ENCODE peak calls at places on chromosomes 2 and 18, in ten cellular contexts. One of them, this sample, is unnamed.

GRCh38 chr2:72012886-72013574 is 134.6 kb downstream of the CYP26B1 start:
- DNase-seq in transverse colon: no peak
- DNase-seq in endothelial cell of umbilical vein: no peak
- DNase-seq in stomach: peak; percentile 17
- DNase-seq in suprapubic skin: peak; percentile 48
- DNase-seq in K562: no peak
- DNase-seq in esophagus muscularis mucosa: no peak
- DNase-seq in SK-N-SH: peak; percentile 67
- DNase-seq in breast epithelium: no peak
- DNase-seq in GM12878: no peak
- DNase-seq in this sample: no peak

GRCh38 chr18:13549879-13550231 is 176.5 kb downstream of the FAM210A start:
- DNase-seq in transverse colon: no peak
- DNase-seq in endothelial cell of umbilical vein: no peak
- DNase-seq in stomach: no peak
- DNase-seq in suprapubic skin: no peak
- DNase-seq in K562: no peak
- DNase-seq in esophagus muscularis mucosa: no peak
- DNase-seq in SK-N-SH: no peak
- DNase-seq in breast epithelium: no peak
- DNase-seq in GM12878: no peak
- DNase-seq in this sample: no peak

GRCh38 chr2:227610123-227610522 is 4.5 kb downstream of the SCYGR3 start:
- DNase-seq in transverse colon: no peak
- DNase-seq in endothelial cell of umbilical vein: no peak
- DNase-seq in stomach: no peak
- DNase-seq in suprapubic skin: no peak
- DNase-seq in K562: no peak
- DNase-seq in esophagus muscularis mucosa: no peak
- DNase-seq in SK-N-SH: no peak
- DNase-seq in breast epithelium: no peak
- DNase-seq in GM12878: no peak
- DNase-seq in this sample: no peak

GRCh38 chr2:18067980-18068379 is 189.5 kb downstream of the KCNS3 start:
- DNase-seq in transverse colon: no peak
- DNase-seq in endothelial cell of umbilical vein: no peak
- DNase-seq in stomach: no peak
- DNase-seq in suprapubic skin: no peak
- DNase-seq in K562: no peak
- DNase-seq in esophagus muscularis mucosa: no peak
- DNase-seq in SK-N-SH: peak; percentile 11
- DNase-seq in breast epithelium: no peak
- DNase-seq in GM12878: no peak
- DNase-seq in this sample: no peak

GRCh38 chr2:96895032-96895708 is 25.3 kb upstream of the SEMA4C start:
- DNase-seq in transverse colon: no peak
- DNase-seq in endothelial cell of umbilical vein: no peak
- DNase-seq in stomach: no peak
- DNase-seq in suprapubic skin: no peak
- DNase-seq in K562: peak; percentile 76
- DNase-seq in esophagus muscularis mucosa: no peak
- DNase-seq in SK-N-SH: no peak
- DNase-seq in breast epithelium: no peak
- DNase-seq in GM12878: no peak
- DNase-seq in this sample: no peak

GRCh38 chr2:184517402-184517801 is 80.9 kb upstream of the ZNF804A start:
- DNase-seq in transverse colon: no peak
- DNase-seq in endothelial cell of umbilical vein: no peak
- DNase-seq in stomach: no peak
- DNase-seq in suprapubic skin: no peak
- DNase-seq in K562: no peak
- DNase-seq in esophagus muscularis mucosa: no peak
- DNase-seq in SK-N-SH: no peak
- DNase-seq in breast epithelium: no peak
- DNase-seq in GM12878: no peak
- DNase-seq in this sample: no peak

GRCh38 chr2:54850171-54851122 is 127.0 kb downstream of the EML6 start:
- DNase-seq in transverse colon: no peak
- DNase-seq in endothelial cell of umbilical vein: no peak
- DNase-seq in stomach: no peak
- DNase-seq in suprapubic skin: no peak
- DNase-seq in K562: no peak
- DNase-seq in esophagus muscularis mucosa: no peak
- DNase-seq in SK-N-SH: no peak
- DNase-seq in breast epithelium: no peak
- DNase-seq in GM12878: no peak
- DNase-seq in this sample: no peak

GRCh38 chr2:102251042-102251848 is 60.1 kb upstream of the IL1RL1 start:
- DNase-seq in transverse colon: peak; percentile 73
- DNase-seq in endothelial cell of umbilical vein: peak; percentile 23
- DNase-seq in stomach: peak; percentile 56
- DNase-seq in suprapubic skin: peak; percentile 80
- DNase-seq in K562: peak; percentile 25
- DNase-seq in esophagus muscularis mucosa: no peak
- DNase-seq in SK-N-SH: peak; percentile 45
- DNase-seq in breast epithelium: no peak
- DNase-seq in GM12878: no peak
- DNase-seq in this sample: no peak

GRCh38 chr2:175003875-175004729 is 1.1 kb downstream of the CHN1 start:
- DNase-seq in transverse colon: no peak
- DNase-seq in endothelial cell of umbilical vein: peak; percentile 55
- DNase-seq in stomach: no peak
- DNase-seq in suprapubic skin: no peak
- DNase-seq in K562: no peak
- DNase-seq in esophagus muscularis mucosa: no peak
- DNase-seq in SK-N-SH: no peak
- DNase-seq in breast epithelium: no peak
- DNase-seq in GM12878: no peak
- DNase-seq in this sample: no peak

GRCh38 chr18:50297621-50298442 is 10.3 kb upstream of the CXXC1 start:
- DNase-seq in transverse colon: peak; percentile 88
- DNase-seq in endothelial cell of umbilical vein: peak; percentile 62
- DNase-seq in stomach: peak; percentile 81
- DNase-seq in suprapubic skin: peak; percentile 86
- DNase-seq in K562: no peak
- DNase-seq in esophagus muscularis mucosa: no peak
- DNase-seq in SK-N-SH: peak; percentile 89
- DNase-seq in breast epithelium: peak; percentile 48
- DNase-seq in GM12878: peak; percentile 69
- DNase-seq in this sample: no peak

GRCh38 chr2:232880764-232881351 is 10.8 kb downstream of the SNORC start:
- DNase-seq in transverse colon: no peak
- DNase-seq in endothelial cell of umbilical vein: no peak
- DNase-seq in stomach: no peak
- DNase-seq in suprapubic skin: peak; percentile 44
- DNase-seq in K562: no peak
- DNase-seq in esophagus muscularis mucosa: no peak
- DNase-seq in SK-N-SH: peak; percentile 14
- DNase-seq in breast epithelium: no peak
- DNase-seq in GM12878: no peak
- DNase-seq in this sample: no peak

GRCh38 chr2:162072976-162073775 is 839 bp downstream of the DPP4 start:
- DNase-seq in transverse colon: peak; percentile 14
- DNase-seq in endothelial cell of umbilical vein: peak; percentile 36
- DNase-seq in stomach: no peak
- DNase-seq in suprapubic skin: no peak
- DNase-seq in K562: no peak
- DNase-seq in esophagus muscularis mucosa: no peak
- DNase-seq in SK-N-SH: peak; percentile 10
- DNase-seq in breast epithelium: no peak
- DNase-seq in GM12878: no peak
- DNase-seq in this sample: peak; percentile 11

GRCh38 chr18:8629602-8630001 is 20.4 kb downstream of the RAB12 start:
- DNase-seq in transverse colon: no peak
- DNase-seq in endothelial cell of umbilical vein: no peak
- DNase-seq in stomach: no peak
- DNase-seq in suprapubic skin: no peak
- DNase-seq in K562: no peak
- DNase-seq in esophagus muscularis mucosa: no peak
- DNase-seq in SK-N-SH: no peak
- DNase-seq in breast epithelium: no peak
- DNase-seq in GM12878: no peak
- DNase-seq in this sample: no peak

GRCh38 chr2:219871396-219871795 is 244.0 kb downstream of the SLC4A3 start:
- DNase-seq in transverse colon: no peak
- DNase-seq in endothelial cell of umbilical vein: no peak
- DNase-seq in stomach: no peak
- DNase-seq in suprapubic skin: no peak
- DNase-seq in K562: no peak
- DNase-seq in esophagus muscularis mucosa: no peak
- DNase-seq in SK-N-SH: no peak
- DNase-seq in breast epithelium: no peak
- DNase-seq in GM12878: no peak
- DNase-seq in this sample: no peak

GRCh38 chr2:219864154-219864553 is 236.7 kb downstream of the SLC4A3 start:
- DNase-seq in transverse colon: no peak
- DNase-seq in endothelial cell of umbilical vein: no peak
- DNase-seq in stomach: no peak
- DNase-seq in suprapubic skin: no peak
- DNase-seq in K562: no peak
- DNase-seq in esophagus muscularis mucosa: no peak
- DNase-seq in SK-N-SH: no peak
- DNase-seq in breast epithelium: no peak
- DNase-seq in GM12878: no peak
- DNase-seq in this sample: no peak

GRCh38 chr2:219875036-219875435 is 247.6 kb downstream of the SLC4A3 start:
- DNase-seq in transverse colon: no peak
- DNase-seq in endothelial cell of umbilical vein: no peak
- DNase-seq in stomach: no peak
- DNase-seq in suprapubic skin: no peak
- DNase-seq in K562: no peak
- DNase-seq in esophagus muscularis mucosa: no peak
- DNase-seq in SK-N-SH: no peak
- DNase-seq in breast epithelium: no peak
- DNase-seq in GM12878: no peak
- DNase-seq in this sample: no peak

GRCh38 chr2:219868635-219869034 is 241.2 kb downstream of the SLC4A3 start:
- DNase-seq in transverse colon: no peak
- DNase-seq in endothelial cell of umbilical vein: no peak
- DNase-seq in stomach: no peak
- DNase-seq in suprapubic skin: no peak
- DNase-seq in K562: no peak
- DNase-seq in esophagus muscularis mucosa: no peak
- DNase-seq in SK-N-SH: no peak
- DNase-seq in breast epithelium: no peak
- DNase-seq in GM12878: no peak
- DNase-seq in this sample: no peak

GRCh38 chr2:219870023-219870422 is 242.6 kb downstream of the SLC4A3 start:
- DNase-seq in transverse colon: no peak
- DNase-seq in endothelial cell of umbilical vein: no peak
- DNase-seq in stomach: no peak
- DNase-seq in suprapubic skin: no peak
- DNase-seq in K562: no peak
- DNase-seq in esophagus muscularis mucosa: no peak
- DNase-seq in SK-N-SH: no peak
- DNase-seq in breast epithelium: no peak
- DNase-seq in GM12878: no peak
- DNase-seq in this sample: no peak
- H3K27me3 ChIP-seq in transverse colon: no peaks in the 10 kb centered on the region
- H3K27me3 ChIP-seq in endothelial cell of umbilical vein: no peaks in the 10 kb centered on the region
- H3K27me3 ChIP-seq in stomach: no peaks in the 10 kb centered on the region
- H3K27me3 ChIP-seq in suprapubic skin: no peaks in the 10 kb centered on the region
- H3K27me3 ChIP-seq in K562: no peaks in the 10 kb centered on the region
- H3K27me3 ChIP-seq in esophagus muscularis mucosa: no peaks in the 10 kb centered on the region
- H3K27me3 ChIP-seq in SK-N-SH: no peaks in the 10 kb centered on the region
- H3K27me3 ChIP-seq in breast epithelium: no peaks in the 10 kb centered on the region
- H3K27me3 ChIP-seq in GM12878: no peaks in the 10 kb centered on the region
- H3K27me3 ChIP-seq in this sample: peaks cover 2% of the 10 kb centered on the region

GRCh38 chr18:55421612-55422381 is 166.2 kb downstream of the TCF4 start:
- DNase-seq in transverse colon: no peak
- DNase-seq in endothelial cell of umbilical vein: peak; percentile 48
- DNase-seq in stomach: no peak
- DNase-seq in suprapubic skin: no peak
- DNase-seq in K562: no peak
- DNase-seq in esophagus muscularis mucosa: no peak
- DNase-seq in SK-N-SH: no peak
- DNase-seq in breast epithelium: no peak
- DNase-seq in GM12878: no peak
- DNase-seq in this sample: peak; percentile 77
- H3K4me1 ChIP-seq in transverse colon: no peaks in the 10 kb centered on the region
- H3K4me1 ChIP-seq in endothelial cell of umbilical vein: peaks cover 29% of the 10 kb centered on the region
- H3K4me1 ChIP-seq in stomach: peaks cover 11% of the 10 kb centered on the region
- H3K4me1 ChIP-seq in suprapubic skin: peaks cover 43% of the 10 kb centered on the region
- H3K4me1 ChIP-seq in K562: no peaks in the 10 kb centered on the region
- H3K4me1 ChIP-seq in esophagus muscularis mucosa: no peaks in the 10 kb centered on the region
- H3K4me1 ChIP-seq in SK-N-SH: peaks cover 37% of the 10 kb centered on the region
- H3K4me1 ChIP-seq in breast epithelium: no peaks in the 10 kb centered on the region
- H3K4me1 ChIP-seq in GM12878: peaks cover 2% of the 10 kb centered on the region
- H3K4me1 ChIP-seq in this sample: no peaks in the 10 kb centered on the region

DNA sequence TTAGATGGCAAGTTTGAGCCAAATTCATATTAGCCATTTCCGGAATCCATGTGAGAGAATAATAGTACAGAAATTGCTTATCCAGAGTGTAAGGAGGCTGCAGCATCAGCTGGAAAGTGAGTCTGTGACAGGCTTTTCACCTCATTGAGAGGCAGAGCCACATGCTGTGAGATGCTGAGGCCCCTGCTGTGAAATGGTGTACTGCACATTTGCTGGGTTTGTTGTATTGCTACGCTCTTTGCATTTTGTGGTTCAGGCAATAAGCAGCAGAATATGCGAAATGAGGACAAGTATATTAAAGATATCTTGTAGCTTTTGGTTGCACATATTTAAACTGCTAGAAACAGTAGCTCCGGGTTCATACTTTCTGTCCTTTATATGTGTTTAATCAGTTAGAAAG is 37.0 kb downstream of the NABP1 start:
- DNase-seq in transverse colon: no peak
- DNase-seq in endothelial cell of umbilical vein: no peak
- DNase-seq in stomach: no peak
- DNase-seq in suprapubic skin: no peak
- DNase-seq in K562: no peak
- DNase-seq in esophagus muscularis mucosa: no peak
- DNase-seq in SK-N-SH: no peak
- DNase-seq in breast epithelium: no peak
- DNase-seq in GM12878: no peak
- DNase-seq in this sample: no peak
- TF ChIP-seq POLR2AphosphoS5 in transverse colon: no peak
- TF ChIP-seq POLR2AphosphoS5 in endothelial cell of umbilical vein: no peak
- TF ChIP-seq POLR2AphosphoS5 in stomach: no peak
- TF ChIP-seq POLR2AphosphoS5 in suprapubic skin: no peak
- TF ChIP-seq POLR2AphosphoS5 in K562: no peak
- TF ChIP-seq POLR2AphosphoS5 in esophagus muscularis mucosa: no peak
- TF ChIP-seq POLR2AphosphoS5 in SK-N-SH: no peak
- TF ChIP-seq POLR2AphosphoS5 in breast epithelium: no peak
- TF ChIP-seq POLR2AphosphoS5 in GM12878: no peak
- TF ChIP-seq POLR2AphosphoS5 in this sample: no peak

DNA sequence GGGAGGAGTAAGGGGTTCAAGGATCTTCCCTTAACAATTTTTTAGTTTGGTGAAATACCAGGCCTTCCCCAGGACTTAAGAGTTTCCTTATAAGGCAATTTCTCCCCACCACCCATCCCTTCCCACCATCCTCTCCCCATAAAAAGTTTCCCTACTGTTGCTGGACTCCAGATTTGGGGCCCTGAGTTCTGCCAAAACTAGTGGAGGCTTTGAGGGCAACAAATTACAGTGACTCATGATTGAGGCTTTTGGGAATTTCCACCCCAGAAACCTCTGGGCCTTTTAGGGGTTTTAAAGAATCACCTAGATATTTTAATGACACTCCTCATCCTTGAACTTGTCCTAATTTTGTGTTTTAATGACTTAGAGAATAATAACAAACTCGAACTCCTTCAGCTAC is 14.3 kb upstream of the EN1 start:
- DNase-seq in transverse colon: no peak
- DNase-seq in endothelial cell of umbilical vein: no peak
- DNase-seq in stomach: no peak
- DNase-seq in suprapubic skin: no peak
- DNase-seq in K562: no peak
- DNase-seq in esophagus muscularis mucosa: no peak
- DNase-seq in SK-N-SH: no peak
- DNase-seq in breast epithelium: no peak
- DNase-seq in GM12878: no peak
- DNase-seq in this sample: no peak
- H3K27me3 ChIP-seq in transverse colon: peaks cover 80% of the 10 kb centered on the region
- H3K27me3 ChIP-seq in endothelial cell of umbilical vein: peaks cover 45% of the 10 kb centered on the region
- H3K27me3 ChIP-seq in stomach: peaks cover 77% of the 10 kb centered on the region
- H3K27me3 ChIP-seq in suprapubic skin: peaks cover 37% of the 10 kb centered on the region
- H3K27me3 ChIP-seq in K562: peaks cover 33% of the 10 kb centered on the region
- H3K27me3 ChIP-seq in esophagus muscularis mucosa: peaks cover 85% of the 10 kb centered on the region
- H3K27me3 ChIP-seq in SK-N-SH: peaks cover 78% of the 10 kb centered on the region
- H3K27me3 ChIP-seq in breast epithelium: peaks cover 16% of the 10 kb centered on the region
- H3K27me3 ChIP-seq in GM12878: peaks cover 5% of the 10 kb centered on the region
- H3K27me3 ChIP-seq in this sample: peaks cover 29% of the 10 kb centered on the region

This sample was measured in prostate gland.